ENCODE peak calls at places on chromosome 20, in six cellular contexts. K is H1; C is CD4-positive, alpha-beta memory T cell; T is OCI-LY7; O is effector memory CD4-positive, alpha-beta T cell; M is aorta. Y is an unnamed sample. For H3K4me1, the result is how much of the 10 kb centered on the place peaks cover.

GRCh38 chr20:52082612-52083011 is 109.0 kb downstream of the ZFP64 start:
- DNase-seq in K (no peak), C (no peak), T (no peak), O (no peak), M (no peak), Y (no peak)

GRCh38 chr20:59560588-59561227 is 43.6 kb upstream of the PHACTR3 start:
- DNase-seq in K (no peak), C (no peak), T (peak), O (no peak), M (no peak), Y (no peak)

GRCh38 chr20:14142964-14143627 is 147.8 kb downstream of the MACROD2 start:
- DNase-seq in K (no peak), C (no peak), T (no peak), O (no peak), M (no peak), Y (no peak)

GRCh38 chr20:50321797-50322480 is 131.3 kb downstream of the CEBPB start:
- DNase-seq in K (no peak), C (no peak), T (no peak), O (no peak), M (no peak), Y (peak)

GRCh38 chr20:62759981-62760431 is 36.3 kb upstream of the MRGBP start:
- DNase-seq in K (no peak), C (no peak), T (no peak), O (no peak), M (peak), Y (no peak)

GRCh38 chr20:32567384-32568178 is 17.6 kb downstream of the NOL4L start:
- DNase-seq in K (no peak), C (no peak), T (no peak), O (no peak), M (no peak), Y (no peak)

GRCh38 chr20:36474563-36474962 is 66.8 kb upstream of the MYL9 start:
- DNase-seq in K (no peak), C (no peak), T (no peak), O (no peak), M (no peak), Y (no peak)

GRCh38 chr20:10735195-10735949 is 61.6 kb upstream of the JAG1 start:
- DNase-seq in K (no peak), C (no peak), T (no peak), O (no peak), M (peak), Y (no peak)

GRCh38 chr20:62929051-62929538 is 2.8 kb upstream of the DIDO1 start:
- DNase-seq in K (no peak), C (peak), T (no peak), O (peak), M (peak), Y (peak)

GRCh38 chr20:37207176-37207575 is 27.8 kb upstream of the MROH8 start:
- DNase-seq in K (no peak), C (no peak), T (no peak), O (no peak), M (no peak), Y (no peak)

GRCh38 chr20:33999025-33999629 is 5.4 kb downstream of the RALY start:
- DNase-seq in K (no peak), C (no peak), T (no peak), O (no peak), M (no peak), Y (no peak)

GRCh38 chr20:25050501-25051350 is 7.2 kb downstream of the ACSS1 start:
- DNase-seq in K (no peak), C (no peak), T (no peak), O (no peak), M (peak), Y (peak)

GRCh38 chr20:44648579-44648978 is 2.9 kb downstream of the ADA start:
- DNase-seq in K (no peak), C (no peak), T (peak), O (no peak), M (no peak), Y (no peak)

GRCh38 chr20:38855356-38855755 is 49.9 kb downstream of the PPP1R16B start:
- DNase-seq in K (no peak), C (no peak), T (no peak), O (no peak), M (no peak), Y (no peak)

GRCh38 chr20:25369529-25369928 is 21.1 kb downstream of the ABHD12 start:
- DNase-seq in K (no peak), C (no peak), T (no peak), O (no peak), M (no peak), Y (no peak)

GRCh38 chr20:10927011-10927583 is 253.3 kb upstream of the JAG1 start:
- DNase-seq in K (no peak), C (no peak), T (no peak), O (no peak), M (no peak), Y (no peak)

GRCh38 chr20:18101125-18101820 is 36.4 kb upstream of the KAT14 start:
- DNase-seq in K (peak), C (no peak), T (no peak), O (no peak), M (no peak), Y (no peak)

GRCh38 chr20:48360338-48360698 is 467.5 kb downstream of the PREX1 start:
- DNase-seq in K (no peak), C (no peak), T (peak), O (no peak), M (no peak), Y (no peak)

DNA sequence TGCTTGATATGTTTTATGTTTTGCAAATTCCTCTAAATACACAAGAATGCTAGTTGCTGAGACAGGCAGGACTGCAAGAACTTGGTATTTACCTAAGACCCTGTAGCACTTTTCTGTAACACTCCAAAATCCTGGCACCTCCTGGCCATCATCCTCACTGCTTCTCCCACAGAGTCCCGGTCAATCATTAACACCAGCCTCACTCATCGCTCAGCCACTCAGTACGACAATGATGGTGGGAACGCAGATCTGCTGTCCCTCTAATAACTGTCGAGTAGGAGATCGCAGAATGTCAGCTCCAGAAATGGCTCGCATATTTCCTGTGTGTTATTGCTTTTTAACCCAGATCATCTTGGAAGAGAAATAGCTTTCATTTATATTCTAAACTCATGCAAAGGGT is 28.0 kb upstream of the GGTLC1 start:
- DNase-seq in K (no peak), C (no peak), T (no peak), O (no peak), M (no peak), Y (no peak)
- H3K4me1 ChIP-seq in K (under half), C (under half), T (under half), O (under half), M (under half), Y (under half)

GRCh38 chr20:461254-462198 is 807 bp downstream of the TBC1D20 start:
- DNase-seq in K (no peak), C (peak), T (peak), O (no peak), M (peak), Y (peak)

GRCh38 chr20:458766-459165 is 3.6 kb downstream of the TBC1D20 start:
- DNase-seq in K (no peak), C (no peak), T (no peak), O (no peak), M (no peak), Y (no peak)

GRCh38 chr20:462199-462991 is at the start of gene TBC1D20:
- DNase-seq in K (peak), C (peak), T (peak), O (peak), M (peak), Y (peak)

GRCh38 chr20:460180-460579 is 2.2 kb downstream of the TBC1D20 start:
- DNase-seq in K (no peak), C (no peak), T (no peak), O (no peak), M (no peak), Y (no peak)

DNA sequence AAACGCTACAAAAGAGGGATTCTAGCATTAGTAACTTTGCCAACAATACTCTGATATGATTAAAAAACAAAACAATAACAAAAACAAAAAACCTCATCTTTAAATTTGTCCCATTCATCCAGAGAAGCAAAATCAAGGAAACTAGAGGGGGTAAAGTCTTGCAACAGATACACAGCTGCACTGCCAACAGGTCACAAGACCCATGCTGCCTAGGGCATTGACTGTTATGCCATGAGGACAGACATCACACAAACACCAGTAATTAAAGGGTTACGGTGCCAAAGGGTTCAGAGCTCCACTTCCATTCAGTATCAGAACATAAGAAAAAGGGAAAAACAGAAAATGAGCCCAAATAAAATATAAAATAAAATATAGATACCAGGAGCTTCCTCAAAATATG is 1.6 kb downstream of the TBC1D20 start:
- DNase-seq in K (no peak), C (no peak), T (no peak), O (no peak), M (no peak), Y (peak)
- H3K4me3 ChIP-seq in K (no peak), C (no peak), T (peak), O (no peak), M (no peak), Y (peak)

DNA sequence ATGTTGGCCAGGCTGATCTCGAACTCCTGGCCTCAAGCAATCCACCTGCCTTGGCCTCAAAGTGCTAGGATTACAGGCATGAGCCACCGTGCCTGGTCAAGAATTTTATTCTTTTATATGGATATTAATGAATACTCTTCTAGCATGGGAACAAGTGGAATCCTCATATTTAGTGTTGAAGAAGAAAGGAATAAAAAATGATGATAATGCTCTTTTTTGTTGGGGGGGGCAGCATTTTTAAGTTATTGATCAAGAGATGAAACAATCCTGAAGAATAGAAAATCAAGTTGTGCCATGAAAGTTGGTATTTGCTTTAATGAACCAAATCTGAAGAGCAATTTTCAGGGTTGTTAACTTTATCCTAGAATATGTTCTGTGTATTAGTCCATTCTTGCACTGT is 6.7 kb upstream of the DNAAF9 start:
- DNase-seq in K (no peak), C (no peak), T (no peak), O (no peak), M (no peak), Y (no peak)
- H3K27ac ChIP-seq in K (no peak), C (no peak), T (no peak), O (no peak), M (no peak), Y (no peak)

GRCh38 chr20:58377017-58377416 is 12.0 kb upstream of the VAPB start:
- DNase-seq in K (no peak), C (no peak), T (no peak), O (no peak), M (no peak), Y (no peak)
- H3K4me1 ChIP-seq in K (under half), C (under half), T (under half), O (under half), M (under half), Y (under half)

Y was measured in tibial artery.